ENCODE peak calls at places on chromosomes 16 and 17, in four cellular contexts. P, D, I and H are unnamed samples.

GRCh38 chr17:62693616-62694415 is 66.3 kb downstream of the MRC2 start:
- DNase-seq in P (no peak), D (no peak), I (no peak), H (no peak)

GRCh38 chr17:64410750-64411490 is 20.3 kb upstream of the PECAM1 start:
- DNase-seq in P (no peak), D (no peak), I (no peak), H (no peak)

GRCh38 chr16:67043420-67043819 is 14.5 kb downstream of the CBFB start:
- DNase-seq in P (no peak), D (no peak), I (no peak), H (no peak)

GRCh38 chr17:75504347-75505151 is 10.8 kb downstream of the CASKIN2 start:
- DNase-seq in P (no peak), D (no peak), I (peak; percentile 57), H (no peak)

GRCh38 chr17:79940381-79941087 is 95.1 kb downstream of the TBC1D16 start:
- DNase-seq in P (no peak), D (no peak), I (peak; percentile 39), H (no peak)

GRCh38 chr16:8798535-8799157 is 1.0 kb downstream of the PMM2 start:
- DNase-seq in P (no peak), D (no peak), I (no peak), H (no peak)

GRCh38 chr17:19347323-19348080 is 15.0 kb downstream of the B9D1 start:
- DNase-seq in P (no peak), D (no peak), I (no peak), H (no peak)

GRCh38 chr16:13332713-13333255 is 431.4 kb downstream of the SHISA9 start:
- DNase-seq in P (no peak), D (no peak), I (no peak), H (no peak)

GRCh38 chr17:45092932-45093430 is 31.9 kb downstream of the NMT1 start:
- DNase-seq in P (no peak), D (peak; percentile 98), I (peak; percentile 71), H (peak; percentile 95)

GRCh38 chr16:81006472-81007311 is at the start of the genes CENPN and CMC2:
- DNase-seq in P (peak; percentile 96), D (peak; percentile 100), I (peak; percentile 99), H (peak; percentile 99)

GRCh38 chr17:61617261-61617660 is 26.2 kb upstream of the NACA2 start:
- DNase-seq in P (no peak), D (no peak), I (no peak), H (no peak)

GRCh38 chr17:13484020-13484419 is 117.7 kb downstream of the HS3ST3A1 start:
- DNase-seq in P (no peak), D (peak; percentile 60), I (no peak), H (no peak)

GRCh38 chr16:30054959-30055553 is 10.5 kb upstream of the ALDOA start:
- DNase-seq in P (peak; percentile 74), D (no peak), I (peak; percentile 56), H (no peak)

GRCh38 chr17:66695098-66695497 is 139.8 kb upstream of the CACNG5 start:
- DNase-seq in P (no peak), D (no peak), I (no peak), H (no peak)

GRCh38 chr17:62080647-62081046 is 15.6 kb upstream of the MED13 start:
- DNase-seq in P (no peak), D (no peak), I (no peak), H (no peak)

GRCh38 chr17:51044964-51045363 is 75.7 kb downstream of the SPAG9 start:
- DNase-seq in P (peak; percentile 31), D (no peak), I (no peak), H (no peak)

GRCh38 chr17:32722733-32723132 is 154.2 kb downstream of the MYO1D start:
- DNase-seq in P (no peak), D (peak; percentile 40), I (no peak), H (no peak)

GRCh38 chr17:82696916-82697807 is 1.3 kb downstream of the RAB40B start:
- DNase-seq in P (peak; percentile 40), D (no peak), I (no peak), H (no peak)

GRCh38 chr17:64005734-64006167 is 7.6 kb downstream of the PRR29 start:
- DNase-seq in P (no peak), D (no peak), I (peak; percentile 64), H (no peak)

GRCh38 chr16:26531290-26531730 is 535.4 kb upstream of the C16orf82 start:
- DNase-seq in P (no peak), D (no peak), I (no peak), H (no peak)

GRCh38 chr17:30302241-30302640 is 10.5 kb upstream of the BLMH start:
- DNase-seq in P (no peak), D (no peak), I (no peak), H (no peak)

GRCh38 chr16:30615358-30616076 is 5.3 kb upstream of the ZNF689 start:
- DNase-seq in P (peak; percentile 58), D (peak; percentile 50), I (peak; percentile 78), H (no peak)

GRCh38 chr16:11051430-11052079 is 107.2 kb downstream of the CLEC16A start:
- DNase-seq in P (no peak), D (no peak), I (no peak), H (no peak)

GRCh38 chr17:64081802-64082799 is 47.8 kb downstream of the ERN1 start:
- DNase-seq in P (no peak), D (peak; percentile 90), I (no peak), H (peak; percentile 70)

GRCh38 chr16:50286681-50287080 is 20.3 kb downstream of the ADCY7 start:
- DNase-seq in P (no peak), D (no peak), I (no peak), H (no peak)

GRCh38 chr17:1906622-1907021 is 76.8 kb downstream of the RPA1 start:
- DNase-seq in P (no peak), D (no peak), I (no peak), H (no peak)

GRCh38 chr17:63150994-63151464 is 185.0 kb downstream of the TANC2 start:
- DNase-seq in P (peak; percentile 30), D (no peak), I (no peak), H (peak; percentile 60)

GRCh38 chr16:82892327-82892726 is 265.6 kb downstream of the CDH13 start:
- DNase-seq in P (no peak), D (peak; percentile 9), I (no peak), H (no peak)

GRCh38 chr16:17138801-17139200 is 332.0 kb downstream of the XYLT1 start:
- DNase-seq in P (peak; percentile 72), D (peak; percentile 5), I (no peak), H (no peak)

GRCh38 chr17:76195281-76196096 is 44.8 kb downstream of the RNF157 start:
- DNase-seq in P (no peak), D (no peak), I (no peak), H (no peak)

GRCh38 chr17:76920364-76921139 is 52.3 kb downstream of the MGAT5B start:
- DNase-seq in P (no peak), D (no peak), I (no peak), H (no peak)

GRCh38 chr17:18261659-18262058 is 1.2 kb downstream of the MIEF2 start:
- DNase-seq in P (no peak), D (no peak), I (no peak), H (no peak)

GRCh38 chr16:50992366-50993032 is 158.6 kb downstream of the SALL1 start:
- DNase-seq in P (no peak), D (no peak), I (no peak), H (no peak)

GRCh38 chr17:71176315-71176714 is 944.5 kb upstream of the SOX9 start:
- DNase-seq in P (no peak), D (no peak), I (no peak), H (no peak)

GRCh38 chr16:57829969-57830360 is 27.7 kb upstream of the KIFC3 start:
- DNase-seq in P (no peak), D (no peak), I (no peak), H (no peak)
- TF ChIP-seq CTCF in P (no peak), D (no peak), I (no peak), H (no peak)

DNA sequence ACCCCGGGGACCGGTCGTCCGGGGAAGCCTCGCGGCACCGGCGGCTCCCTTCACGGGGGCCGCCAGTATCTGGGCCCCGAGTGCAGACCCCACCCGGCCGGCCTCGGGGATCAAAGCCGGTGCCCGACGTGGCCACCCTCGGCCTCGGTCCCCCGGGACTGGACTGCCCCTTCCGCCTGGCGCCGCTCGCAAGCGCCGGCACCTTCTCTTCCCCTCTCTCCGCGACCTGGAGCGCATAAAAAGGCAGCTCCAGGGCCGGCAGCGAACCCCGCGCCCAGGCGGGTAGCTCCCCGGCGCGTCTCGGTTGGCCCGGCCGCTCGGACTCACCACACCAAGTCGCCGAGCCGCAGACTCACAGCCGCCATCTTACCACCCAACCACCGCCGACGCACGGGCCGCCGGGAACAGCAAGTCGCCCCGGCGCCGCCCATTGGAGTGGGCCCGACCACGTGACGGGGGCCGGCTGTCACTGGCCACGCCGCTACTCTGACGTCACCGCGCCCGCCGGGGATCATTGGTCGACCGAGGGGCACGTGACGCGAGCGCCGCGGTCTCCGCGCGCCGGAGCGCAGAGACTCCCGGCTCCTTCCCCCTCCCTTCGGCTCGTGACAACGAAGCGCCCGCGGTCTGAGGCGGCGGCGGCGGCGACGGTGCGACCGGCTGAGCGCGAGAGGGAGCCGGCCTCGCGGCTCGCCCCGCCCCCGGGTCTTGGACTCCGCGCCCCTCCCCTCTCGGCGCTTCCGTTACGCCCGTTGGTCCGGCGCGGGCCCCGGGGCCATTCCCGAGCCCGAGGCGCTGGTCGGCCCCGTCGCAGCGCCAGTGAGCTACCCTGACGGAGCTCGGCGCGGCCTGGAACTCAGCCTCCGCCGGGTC is at the start of the genes GLYR1 and UBN1:
- DNase-seq in P (peak; percentile 100), D (peak; percentile 96), I (peak; percentile 100), H (peak; percentile 88)
- TF ChIP-seq CTCF in P (no peak), D (no peak), I (no peak), H (no peak)

GRCh38 chr16:15857779-15858560 is 1.1 kb upstream of the MYH11 start:
- DNase-seq in P (peak; percentile 63), D (peak; percentile 9), I (no peak), H (no peak)

GRCh38 chr16:15855704-15856003 is 1.2 kb downstream of the MYH11 start:
- DNase-seq in P (no peak), D (no peak), I (no peak), H (no peak)

GRCh38 chr16:15856217-15856616 is 611 bp downstream of the MYH11 start:
- DNase-seq in P (no peak), D (no peak), I (no peak), H (no peak)

GRCh38 chr16:15858921-15859668 is 2.3 kb upstream of the MYH11 start:
- DNase-seq in P (no peak), D (no peak), I (no peak), H (no peak)

GRCh38 chr16:15856901-15857778 is at the start of gene MYH11:
- DNase-seq in P (peak; percentile 47), D (peak; percentile 14), I (no peak), H (no peak)
- TF ChIP-seq CTCF in P (no peak), D (no peak), I (no peak), H (no peak)

GRCh38 chr17:39531252-39531651 is 70.0 kb downstream of the CDK12 start:
- DNase-seq in P (no peak), D (no peak), I (no peak), H (no peak)

GRCh38 chr17:39525801-39526506 is 64.7 kb downstream of the CDK12 start:
- DNase-seq in P (no peak), D (no peak), I (no peak), H (no peak)

GRCh38 chr17:39530513-39530912 is 69.2 kb downstream of the CDK12 start:
- DNase-seq in P (no peak), D (no peak), I (no peak), H (no peak)

GRCh38 chr17:39529455-39529854 is 68.2 kb downstream of the CDK12 start:
- DNase-seq in P (no peak), D (no peak), I (no peak), H (no peak)

GRCh38 chr17:39527220-39527813 is 66.0 kb downstream of the CDK12 start:
- DNase-seq in P (no peak), D (peak; percentile 27), I (no peak), H (no peak)
- TF ChIP-seq CTCF in P (no peak), D (peak; percentile 39), I (peak; percentile 50), H (peak; percentile 32)